ENCODE peak calls at places on chromosomes 1 and 21, in seven cellular contexts. X is kidney, T is fibroblast of lung, N is foreskin fibroblast, U is cardiac fibroblast, I is left ventricle myocardium inferior, R is stomach. A is an unnamed sample.
A peak's percentile ranks its signal among the peaks of the same experiment; 100 is the strongest.

GRCh38 chr1:117662667-117663066 is 56.8 kb downstream of the TENT5C start:
- DNase-seq in X (no peak), T (no peak), N (no peak), U (no peak), I (no peak), R (no peak), A (no peak)

GRCh38 chr1:99573431-99574217 is 72.3 kb upstream of the PALMD start:
- DNase-seq in X (no peak), T (no peak), N (peak; percentile 31), U (no peak), I (peak; percentile 25), R (no peak), A (no peak)

GRCh38 chr1:230382060-230382491 is 44.1 kb downstream of the PGBD5 start:
- DNase-seq in X (peak; percentile 81), T (no peak), N (no peak), U (peak; percentile 9), I (no peak), R (no peak), A (no peak)

GRCh38 chr1:51990478-51990965 is at the start of gene RAB3B:
- DNase-seq in X (peak; percentile 83), T (peak; percentile 64), N (peak; percentile 90), U (peak; percentile 68), I (peak; percentile 32), R (peak; percentile 81), A (peak; percentile 66)

GRCh38 chr1:237119091-237119490 is 77.1 kb downstream of the RYR2 start:
- DNase-seq in X (no peak), T (no peak), N (no peak), U (no peak), I (no peak), R (no peak), A (no peak)

GRCh38 chr1:43444827-43445225 is 8.9 kb downstream of the HYI start:
- DNase-seq in X (peak; percentile 54), T (no peak), N (peak; percentile 49), U (no peak), I (no peak), R (peak; percentile 23), A (no peak)

GRCh38 chr21:42110691-42111469 is 39.8 kb downstream of the UMODL1 start:
- DNase-seq in X (peak; percentile 68), T (no peak), N (no peak), U (no peak), I (no peak), R (no peak), A (no peak)

GRCh38 chr1:54871275-54872040 is 15.5 kb downstream of the DHCR24 start:
- DNase-seq in X (no peak), T (no peak), N (no peak), U (no peak), I (no peak), R (no peak), A (no peak)

GRCh38 chr1:200922406-200922805 is 27.7 kb downstream of the INAVA start:
- DNase-seq in X (peak; percentile 35), T (no peak), N (no peak), U (no peak), I (no peak), R (no peak), A (no peak)

GRCh38 chr1:246794261-246795093 is 70.3 kb downstream of the SCCPDH start:
- DNase-seq in X (peak; percentile 31), T (peak; percentile 60), N (peak; percentile 85), U (peak; percentile 28), I (no peak), R (no peak), A (peak; percentile 60)

GRCh38 chr1:235918032-235918431 is 51.3 kb upstream of the LYST start:
- DNase-seq in X (no peak), T (no peak), N (peak; percentile 47), U (no peak), I (no peak), R (no peak), A (no peak)

GRCh38 chr1:168005544-168005943 is 68.7 kb upstream of the MPC2 start:
- DNase-seq in X (no peak), T (no peak), N (no peak), U (no peak), I (no peak), R (no peak), A (no peak)

GRCh38 chr1:71428029-71428428 is 347.2 kb upstream of the ZRANB2 start:
- DNase-seq in X (no peak), T (no peak), N (no peak), U (no peak), I (no peak), R (no peak), A (no peak)

GRCh38 chr1:153852170-153852569 is 70.6 kb downstream of the GATAD2B start:
- DNase-seq in X (no peak), T (no peak), N (no peak), U (no peak), I (no peak), R (no peak), A (no peak)

GRCh38 chr1:223421676-223422075 is 28.5 kb downstream of the CCDC185 start:
- DNase-seq in X (no peak), T (no peak), N (no peak), U (no peak), I (no peak), R (no peak), A (no peak)

GRCh38 chr1:56577859-56578663 is 1.3 kb downstream of the PLPP3 start:
- DNase-seq in X (peak; percentile 80), T (peak; percentile 60), N (peak; percentile 68), U (peak; percentile 60), I (peak; percentile 46), R (peak; percentile 84), A (peak; percentile 34)
- H3K4me3 ChIP-seq in X (peak overlapping the region; percentile 99), T (peak overlapping the region; percentile 100), N (peak overlapping the region; percentile 79), U (peak overlapping the region; percentile 69), I (peak overlapping the region; percentile 88), R (peak overlapping the region; percentile 88), A (peak overlapping the region; percentile 95)

DNA sequence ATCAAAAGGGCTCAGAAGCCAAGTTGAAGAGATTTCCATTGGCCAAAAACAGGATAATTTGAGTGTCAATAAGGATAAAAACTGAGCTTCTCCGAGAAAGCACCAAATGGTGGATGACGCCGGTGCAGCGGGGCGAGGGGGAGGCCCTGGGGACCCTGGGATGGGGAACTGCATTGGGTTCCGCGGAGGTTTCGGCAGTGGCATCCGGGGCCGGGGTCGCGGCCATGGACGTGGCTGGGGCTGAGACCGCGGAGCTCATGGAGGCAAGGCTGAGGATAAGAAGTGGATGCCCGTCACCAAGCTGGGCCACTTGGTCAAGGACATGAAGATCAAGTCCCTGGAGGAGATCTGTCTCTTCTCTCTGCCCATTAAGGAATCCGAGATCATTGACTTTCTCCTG is 97.2 kb downstream of the DMRTA2 start:
- DNase-seq in X (no peak), T (no peak), N (no peak), U (no peak), I (no peak), R (no peak), A (no peak)
- H3K4me3 ChIP-seq in X (no peak overlapping the region), T (no peak overlapping the region), N (no peak overlapping the region), U (no peak overlapping the region), I (no peak overlapping the region), R (no peak overlapping the region), A (no peak overlapping the region)

DNA sequence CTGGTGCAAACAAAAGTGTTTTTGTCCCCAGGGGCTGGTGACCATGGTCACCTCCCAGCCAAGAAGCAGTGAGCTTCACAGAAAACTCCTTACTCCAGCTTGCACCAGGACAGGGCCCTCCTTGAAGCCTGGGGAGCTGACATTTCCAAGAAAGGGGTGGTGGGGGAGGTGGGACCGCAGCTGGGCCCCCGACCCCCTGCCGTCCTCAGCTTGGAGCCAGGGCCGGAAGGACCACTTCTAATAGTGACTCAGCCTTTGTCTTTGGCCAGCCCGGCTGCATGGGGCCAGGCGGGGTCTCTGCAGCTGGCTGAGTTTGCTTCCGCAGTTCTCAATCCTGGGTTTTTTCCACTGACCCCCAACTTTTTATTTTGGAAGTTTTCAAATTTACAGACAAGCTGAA is 136.5 kb upstream of the POU3F1 start:
- DNase-seq in X (no peak), T (no peak), N (no peak), U (no peak), I (no peak), R (no peak), A (no peak)
- H3K4me3 ChIP-seq in X (no peak overlapping the region), T (no peak overlapping the region), N (no peak overlapping the region), U (no peak overlapping the region), I (no peak overlapping the region), R (no peak overlapping the region), A (no peak overlapping the region)

DNA sequence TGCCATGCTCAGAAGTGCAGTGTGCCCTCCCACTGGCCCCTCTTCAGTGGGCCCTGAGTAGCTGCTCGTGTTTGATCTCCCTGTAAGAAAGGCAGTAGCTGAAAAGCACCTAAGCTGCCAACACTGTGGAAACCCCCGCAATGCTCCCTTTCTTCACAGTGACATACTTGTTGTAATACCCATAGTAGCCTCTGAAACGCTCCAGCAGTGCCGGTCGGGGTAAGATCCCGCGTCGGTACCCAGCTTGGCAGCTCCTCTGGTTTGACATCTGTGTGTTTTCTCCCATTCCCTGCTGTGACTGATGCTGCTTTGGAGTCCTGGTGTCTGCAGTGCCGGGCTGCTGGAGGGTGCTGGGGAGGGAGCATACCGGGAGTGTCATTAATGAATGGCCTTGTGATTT is 3.6 kb downstream of the CHAF1B start:
- DNase-seq in X (no peak), T (peak; percentile 35), N (peak; percentile 35), U (peak; percentile 21), I (no peak), R (no peak), A (peak; percentile 51)
- H3K4me3 ChIP-seq in X (no peak overlapping the region), T (no peak overlapping the region), N (no peak overlapping the region), U (no peak overlapping the region), I (no peak overlapping the region), R (no peak overlapping the region), A (no peak overlapping the region)

GRCh38 chr21:36478207-36478701 is 1.7 kb downstream of the CLDN14 start:
- DNase-seq in X (peak; percentile 23), T (peak; percentile 22), N (peak; percentile 83), U (peak; percentile 97), I (no peak), R (no peak), A (peak; percentile 80)

GRCh38 chr21:36480618-36481017 is 696 bp upstream of the CLDN14 start:
- DNase-seq in X (no peak), T (no peak), N (no peak), U (no peak), I (no peak), R (no peak), A (no peak)

GRCh38 chr21:36478941-36479340 is 981 bp downstream of the CLDN14 start:
- DNase-seq in X (no peak), T (no peak), N (peak; percentile 21), U (peak; percentile 43), I (no peak), R (no peak), A (peak; percentile 31)

GRCh38 chr21:36481639-36482038 is 1.7 kb upstream of the CLDN14 start:
- DNase-seq in X (no peak), T (no peak), N (no peak), U (no peak), I (no peak), R (no peak), A (no peak)

GRCh38 chr21:36479415-36480402 is at the start of gene CLDN14:
- DNase-seq in X (no peak), T (peak; percentile 17), N (peak; percentile 13), U (no peak), I (peak; percentile 27), R (peak; percentile 65), A (peak; percentile 42)
- H3K4me3 ChIP-seq in X (no peak within 1 kb of the TSS), T (no peak within 1 kb of the TSS), N (no peak within 1 kb of the TSS), U (no peak within 1 kb of the TSS), I (no peak within 1 kb of the TSS), R (no peak within 1 kb of the TSS), A (no peak within 1 kb of the TSS)

DNA sequence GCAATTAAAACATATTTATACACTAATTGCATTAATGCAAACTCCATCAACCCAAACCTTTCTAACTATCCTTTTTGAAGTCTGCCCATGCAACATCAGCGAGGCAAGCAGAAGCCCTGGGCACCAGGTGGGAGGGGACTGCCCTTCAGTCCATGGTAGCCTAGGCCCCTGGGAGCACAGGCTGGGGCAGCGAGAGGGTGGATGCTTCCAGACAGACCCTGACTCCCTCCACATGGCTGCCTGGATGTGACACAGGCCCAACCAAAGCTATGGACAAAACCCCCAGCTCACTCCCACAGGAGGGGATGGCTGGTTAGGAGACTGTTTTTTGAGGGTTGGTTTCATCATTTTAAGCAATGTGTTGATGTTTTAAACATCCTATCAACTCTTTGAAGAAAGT is 17.8 kb upstream of the LRRC47 start:
- DNase-seq in X (peak; percentile 35), T (no peak), N (no peak), U (no peak), I (no peak), R (no peak), A (no peak)
- H3K4me3 ChIP-seq in X (no peak overlapping the region), T (no peak overlapping the region), N (no peak overlapping the region), U (no peak overlapping the region), I (no peak overlapping the region), R (no peak overlapping the region), A (no peak overlapping the region)

A was measured in AG10803.